ENCODE peak calls at places on chromosome 20, in six cellular contexts. One of them, this sample, is unnamed.

GRCh38 chr20:50041238-50041915 is 58.6 kb downstream of the SNAI1 start:
- DNase-seq in COR-L47: no peak
- DNase-seq in SK-N-SH: no peak
- DNase-seq in substantia nigra: no peak
- DNase-seq in amniotic stem cell: no peak
- DNase-seq in AG09319: no peak
- DNase-seq in this sample: no peak

GRCh38 chr20:53016534-53017042 is 44.4 kb downstream of the TSHZ2 start:
- DNase-seq in COR-L47: no peak
- DNase-seq in SK-N-SH: no peak
- DNase-seq in substantia nigra: no peak
- DNase-seq in amniotic stem cell: no peak
- DNase-seq in AG09319: no peak
- DNase-seq in this sample: no peak

GRCh38 chr20:50027611-50028105 is 44.9 kb downstream of the SNAI1 start:
- DNase-seq in COR-L47: no peak
- DNase-seq in SK-N-SH: peak; percentile 92
- DNase-seq in substantia nigra: no peak
- DNase-seq in amniotic stem cell: peak; percentile 76
- DNase-seq in AG09319: peak; percentile 80
- DNase-seq in this sample: no peak

GRCh38 chr20:61959301-61959700 is 106.4 kb downstream of the TAF4 start:
- DNase-seq in COR-L47: no peak
- DNase-seq in SK-N-SH: no peak
- DNase-seq in substantia nigra: no peak
- DNase-seq in amniotic stem cell: no peak
- DNase-seq in AG09319: no peak
- DNase-seq in this sample: peak; percentile 34

GRCh38 chr20:49595811-49596545 is 28.0 kb upstream of the PTGIS start:
- DNase-seq in COR-L47: no peak
- DNase-seq in SK-N-SH: no peak
- DNase-seq in substantia nigra: no peak
- DNase-seq in amniotic stem cell: no peak
- DNase-seq in AG09319: no peak
- DNase-seq in this sample: no peak

GRCh38 chr20:2108987-2109386 is 7.4 kb downstream of the STK35 start:
- DNase-seq in COR-L47: no peak
- DNase-seq in SK-N-SH: no peak
- DNase-seq in substantia nigra: no peak
- DNase-seq in amniotic stem cell: no peak
- DNase-seq in AG09319: no peak
- DNase-seq in this sample: no peak

GRCh38 chr20:46563848-46564197 is 13.4 kb upstream of the OCSTAMP start:
- DNase-seq in COR-L47: no peak
- DNase-seq in SK-N-SH: no peak
- DNase-seq in substantia nigra: no peak
- DNase-seq in amniotic stem cell: no peak
- DNase-seq in AG09319: no peak
- DNase-seq in this sample: no peak

GRCh38 chr20:24814556-24815195 is 134.4 kb upstream of the CST7 start:
- DNase-seq in COR-L47: peak; percentile 80
- DNase-seq in SK-N-SH: no peak
- DNase-seq in substantia nigra: no peak
- DNase-seq in amniotic stem cell: no peak
- DNase-seq in AG09319: no peak
- DNase-seq in this sample: peak; percentile 39

GRCh38 chr20:38883081-38883980 is 42.9 kb upstream of the FAM83D start:
- DNase-seq in COR-L47: peak; percentile 48
- DNase-seq in SK-N-SH: peak; percentile 89
- DNase-seq in substantia nigra: no peak
- DNase-seq in amniotic stem cell: no peak
- DNase-seq in AG09319: no peak
- DNase-seq in this sample: peak; percentile 55

GRCh38 chr20:31859266-31859997 is 10.9 kb downstream of the DUSP15 start:
- DNase-seq in COR-L47: no peak
- DNase-seq in SK-N-SH: no peak
- DNase-seq in substantia nigra: no peak
- DNase-seq in amniotic stem cell: no peak
- DNase-seq in AG09319: no peak
- DNase-seq in this sample: no peak

GRCh38 chr20:63135411-63135810 is 80.5 kb downstream of the YTHDF1 start:
- DNase-seq in COR-L47: no peak
- DNase-seq in SK-N-SH: no peak
- DNase-seq in substantia nigra: no peak
- DNase-seq in amniotic stem cell: no peak
- DNase-seq in AG09319: no peak
- DNase-seq in this sample: no peak

GRCh38 chr20:18314786-18315406 is 26.6 kb downstream of the ZNF133 start:
- DNase-seq in COR-L47: no peak
- DNase-seq in SK-N-SH: no peak
- DNase-seq in substantia nigra: no peak
- DNase-seq in amniotic stem cell: peak; percentile 39
- DNase-seq in AG09319: peak; percentile 1
- DNase-seq in this sample: no peak

GRCh38 chr20:20003088-20003954 is 13.8 kb upstream of the NAA20 start:
- DNase-seq in COR-L47: no peak
- DNase-seq in SK-N-SH: no peak
- DNase-seq in substantia nigra: no peak
- DNase-seq in amniotic stem cell: no peak
- DNase-seq in AG09319: no peak
- DNase-seq in this sample: no peak

GRCh38 chr20:48750941-48751620 is 76.7 kb downstream of the PREX1 start:
- DNase-seq in COR-L47: peak; percentile 90
- DNase-seq in SK-N-SH: peak; percentile 28
- DNase-seq in substantia nigra: peak; percentile 24
- DNase-seq in amniotic stem cell: no peak
- DNase-seq in AG09319: no peak
- DNase-seq in this sample: peak; percentile 80

GRCh38 chr20:10708342-10709185 is 34.8 kb upstream of the JAG1 start:
- DNase-seq in COR-L47: no peak
- DNase-seq in SK-N-SH: no peak
- DNase-seq in substantia nigra: no peak
- DNase-seq in amniotic stem cell: peak; percentile 26
- DNase-seq in AG09319: no peak
- DNase-seq in this sample: no peak

GRCh38 chr20:21251278-21251677 is 51.9 kb upstream of the XRN2 start:
- DNase-seq in COR-L47: no peak
- DNase-seq in SK-N-SH: no peak
- DNase-seq in substantia nigra: no peak
- DNase-seq in amniotic stem cell: no peak
- DNase-seq in AG09319: no peak
- DNase-seq in this sample: no peak

GRCh38 chr20:35476288-35476687 is 20.9 kb downstream of the CEP250 start:
- DNase-seq in COR-L47: no peak
- DNase-seq in SK-N-SH: no peak
- DNase-seq in substantia nigra: no peak
- DNase-seq in amniotic stem cell: no peak
- DNase-seq in AG09319: no peak
- DNase-seq in this sample: no peak

GRCh38 chr20:19110285-19110684 is 102.2 kb upstream of the SLC24A3 start:
- DNase-seq in COR-L47: no peak
- DNase-seq in SK-N-SH: no peak
- DNase-seq in substantia nigra: no peak
- DNase-seq in amniotic stem cell: no peak
- DNase-seq in AG09319: no peak
- DNase-seq in this sample: no peak

GRCh38 chr20:30286157-30286556 is 971.3 kb upstream of the DEFB115 start:
- DNase-seq in COR-L47: no peak
- DNase-seq in SK-N-SH: no peak
- DNase-seq in substantia nigra: no peak
- DNase-seq in amniotic stem cell: no peak
- DNase-seq in AG09319: no peak
- DNase-seq in this sample: no peak

GRCh38 chr20:49188101-49188784 is at the start of gene STAU1:
- DNase-seq in COR-L47: peak; percentile 96
- DNase-seq in SK-N-SH: peak; percentile 99
- DNase-seq in substantia nigra: peak; percentile 79
- DNase-seq in amniotic stem cell: peak; percentile 96
- DNase-seq in AG09319: peak; percentile 91
- DNase-seq in this sample: peak; percentile 99

GRCh38 chr20:2578430-2579192 is 42.2 kb downstream of the TMC2 start:
- DNase-seq in COR-L47: no peak
- DNase-seq in SK-N-SH: no peak
- DNase-seq in substantia nigra: no peak
- DNase-seq in amniotic stem cell: no peak
- DNase-seq in AG09319: no peak
- DNase-seq in this sample: peak; percentile 51

GRCh38 chr20:44809380-44810060 is 826 bp downstream of the RIMS4 start:
- DNase-seq in COR-L47: no peak
- DNase-seq in SK-N-SH: peak; percentile 46
- DNase-seq in substantia nigra: no peak
- DNase-seq in amniotic stem cell: no peak
- DNase-seq in AG09319: no peak
- DNase-seq in this sample: no peak

GRCh38 chr20:62065669-62066338 is at the start of gene TAF4:
- DNase-seq in COR-L47: peak; percentile 85
- DNase-seq in SK-N-SH: peak; percentile 100
- DNase-seq in substantia nigra: peak; percentile 67
- DNase-seq in amniotic stem cell: peak; percentile 22
- DNase-seq in AG09319: peak; percentile 40
- DNase-seq in this sample: peak; percentile 85

GRCh38 chr20:37615507-37616425 is 78.1 kb upstream of the CTNNBL1 start:
- DNase-seq in COR-L47: peak; percentile 19
- DNase-seq in SK-N-SH: peak; percentile 53
- DNase-seq in substantia nigra: no peak
- DNase-seq in amniotic stem cell: no peak
- DNase-seq in AG09319: peak; percentile 4
- DNase-seq in this sample: peak; percentile 35